ENCODE peak calls at places on chromosomes 12 and 14, in five cellular contexts. R is NCI-H146; W is stimulated activated CD4-positive, alpha-beta T cell treated with anti-CD3 and anti-CD28 coated beads, Interleukin-4, amount 100 ng/mL, for 24 hours; M is HS-5; N is RWPE1. L is an unnamed sample.

GRCh38 chr14:51317373-51317772 is 77.3 kb downstream of the TMX1 start:
- DNase-seq in R (no peak), W (no peak), M (no peak), N (no peak), L (no peak)

GRCh38 chr14:34701808-34702207 is 12.6 kb downstream of the CFL2 start:
- DNase-seq in R (no peak), W (no peak), M (no peak), N (no peak), L (no peak)

GRCh38 chr14:58662028-58662427 is 24.3 kb downstream of the DACT1 start:
- DNase-seq in R (no peak), W (no peak), M (no peak), N (no peak), L (no peak)

GRCh38 chr12:107564946-107565345 is 120.7 kb upstream of the PWP1 start:
- DNase-seq in R (peak), W (no peak), M (no peak), N (no peak), L (no peak)

GRCh38 chr12:21650997-21651396 is 6.6 kb downstream of the LDHB start:
- DNase-seq in R (no peak), W (no peak), M (no peak), N (no peak), L (no peak)

GRCh38 chr12:52149651-52150241 is 42.1 kb downstream of the KRT80 start:
- DNase-seq in R (no peak), W (no peak), M (no peak), N (no peak), L (no peak)

GRCh38 chr12:121773011-121773777 is 20.3 kb downstream of the RHOF start:
- DNase-seq in R (peak), W (peak), M (no peak), N (peak), L (peak)

GRCh38 chr14:59919582-59920377 is at the start of gene LRRC9:
- DNase-seq in R (peak), W (no peak), M (no peak), N (no peak), L (peak)

GRCh38 chr12:48668996-48669395 is 13.0 kb downstream of the KANSL2 start:
- DNase-seq in R (no peak), W (no peak), M (no peak), N (no peak), L (no peak)

GRCh38 chr14:29724991-29725390 is 202.7 kb downstream of the PRKD1 start:
- DNase-seq in R (peak), W (no peak), M (no peak), N (no peak), L (no peak)

GRCh38 chr12:110314308-110314707 is 33.3 kb downstream of the ATP2A2 start:
- DNase-seq in R (no peak), W (no peak), M (peak), N (peak), L (no peak)

GRCh38 chr12:62653740-62654139 is 187.1 kb downstream of the MON2 start:
- DNase-seq in R (peak), W (no peak), M (no peak), N (no peak), L (no peak)

GRCh38 chr12:46664771-46665287 is 161.0 kb downstream of the SLC38A4 start:
- DNase-seq in R (no peak), W (peak), M (peak), N (peak), L (no peak)

GRCh38 chr14:83255015-83255726 is 1721.5 kb upstream of the SEL1L start:
- DNase-seq in R (no peak), W (no peak), M (peak), N (no peak), L (no peak)

GRCh38 chr12:109988274-109988673 is 7.9 kb downstream of the GIT2 start:
- DNase-seq in R (no peak), W (no peak), M (no peak), N (no peak), L (no peak)

GRCh38 chr12:105459760-105460325 is 129.4 kb downstream of the C12orf75 start:
- DNase-seq in R (no peak), W (no peak), M (no peak), N (no peak), L (no peak)

GRCh38 chr12:32897688-32898573 is 1.4 kb upstream of the PKP2 start:
- DNase-seq in R (peak), W (no peak), M (no peak), N (no peak), L (no peak)

GRCh38 chr12:26271889-26272492 is 76.6 kb downstream of the SSPN start:
- DNase-seq in R (no peak), W (peak), M (peak), N (peak), L (no peak)

L was measured in substantia nigra.